ENCODE peak calls at places on chromosomes 11 and 22, in ten cellular contexts. One of them, this sample, is unnamed.

GRCh38 chr11:16933756-16934603 is 80.2 kb downstream of the PLEKHA7 start:
- DNase-seq in HepG2: no peak
- DNase-seq in esophagus muscularis mucosa: no peak
- DNase-seq in ovary: peak
- DNase-seq in A549: no peak
- DNase-seq in stomach: no peak
- DNase-seq in sigmoid colon: no peak
- DNase-seq in suprapubic skin: no peak
- DNase-seq in tibial nerve: no peak
- DNase-seq in GM12878: no peak
- DNase-seq in this sample: no peak

GRCh38 chr11:2930705-2931415 is 1.6 kb upstream of the PHLDA2 start:
- DNase-seq in stomach: peak
- DNase-seq in sigmoid colon: peak
- DNase-seq in ovary: no peak
- DNase-seq in tibial nerve: no peak
- DNase-seq in A549: peak
- DNase-seq in HepG2: peak
- DNase-seq in esophagus muscularis mucosa: no peak
- DNase-seq in GM12878: peak
- DNase-seq in suprapubic skin: peak
- DNase-seq in this sample: peak

GRCh38 chr11:104003491-104003890 is 32.9 kb upstream of the DDI1 start:
- DNase-seq in sigmoid colon: no peak
- DNase-seq in suprapubic skin: no peak
- DNase-seq in ovary: no peak
- DNase-seq in stomach: no peak
- DNase-seq in esophagus muscularis mucosa: no peak
- DNase-seq in tibial nerve: no peak
- DNase-seq in A549: no peak
- DNase-seq in GM12878: no peak
- DNase-seq in HepG2: no peak
- DNase-seq in this sample: no peak

GRCh38 chr11:126512251-126512650 is 156.8 kb downstream of the ST3GAL4 start:
- DNase-seq in tibial nerve: no peak
- DNase-seq in esophagus muscularis mucosa: no peak
- DNase-seq in stomach: no peak
- DNase-seq in ovary: no peak
- DNase-seq in sigmoid colon: peak
- DNase-seq in suprapubic skin: no peak
- DNase-seq in GM12878: no peak
- DNase-seq in A549: no peak
- DNase-seq in HepG2: no peak
- DNase-seq in this sample: no peak

GRCh38 chr11:126597041-126597440 is 241.6 kb downstream of the ST3GAL4 start:
- DNase-seq in esophagus muscularis mucosa: no peak
- DNase-seq in HepG2: no peak
- DNase-seq in sigmoid colon: no peak
- DNase-seq in tibial nerve: no peak
- DNase-seq in A549: no peak
- DNase-seq in stomach: no peak
- DNase-seq in ovary: no peak
- DNase-seq in GM12878: no peak
- DNase-seq in suprapubic skin: peak
- DNase-seq in this sample: peak

GRCh38 chr11:69157822-69158231 is 2.1 kb downstream of the SMIM38 start:
- DNase-seq in stomach: no peak
- DNase-seq in esophagus muscularis mucosa: no peak
- DNase-seq in A549: no peak
- DNase-seq in sigmoid colon: no peak
- DNase-seq in ovary: no peak
- DNase-seq in suprapubic skin: no peak
- DNase-seq in GM12878: no peak
- DNase-seq in HepG2: no peak
- DNase-seq in tibial nerve: no peak
- DNase-seq in this sample: no peak

GRCh38 chr22:35538801-35539321 is 1.8 kb upstream of the RASD2 start:
- DNase-seq in esophagus muscularis mucosa: no peak
- DNase-seq in GM12878: no peak
- DNase-seq in A549: peak
- DNase-seq in stomach: no peak
- DNase-seq in ovary: no peak
- DNase-seq in HepG2: no peak
- DNase-seq in suprapubic skin: no peak
- DNase-seq in tibial nerve: no peak
- DNase-seq in sigmoid colon: no peak
- DNase-seq in this sample: no peak

GRCh38 chr11:68150029-68150428 is 28.8 kb upstream of the CHKA start:
- DNase-seq in GM12878: no peak
- DNase-seq in tibial nerve: no peak
- DNase-seq in sigmoid colon: no peak
- DNase-seq in suprapubic skin: no peak
- DNase-seq in HepG2: peak
- DNase-seq in esophagus muscularis mucosa: no peak
- DNase-seq in A549: no peak
- DNase-seq in stomach: peak
- DNase-seq in ovary: peak
- DNase-seq in this sample: peak

GRCh38 chr11:68269414-68270081 is 2.2 kb downstream of the C11orf24 start:
- DNase-seq in A549: no peak
- DNase-seq in tibial nerve: peak
- DNase-seq in ovary: no peak
- DNase-seq in suprapubic skin: peak
- DNase-seq in stomach: no peak
- DNase-seq in GM12878: no peak
- DNase-seq in sigmoid colon: no peak
- DNase-seq in esophagus muscularis mucosa: no peak
- DNase-seq in HepG2: peak
- DNase-seq in this sample: no peak

GRCh38 chr11:80107415-80107814 is 666.6 kb upstream of the TENM4 start:
- DNase-seq in esophagus muscularis mucosa: no peak
- DNase-seq in sigmoid colon: no peak
- DNase-seq in stomach: no peak
- DNase-seq in GM12878: no peak
- DNase-seq in ovary: no peak
- DNase-seq in suprapubic skin: no peak
- DNase-seq in tibial nerve: no peak
- DNase-seq in A549: no peak
- DNase-seq in HepG2: no peak
- DNase-seq in this sample: no peak

GRCh38 chr11:80109031-80109430 is 668.2 kb upstream of the TENM4 start:
- DNase-seq in A549: no peak
- DNase-seq in stomach: no peak
- DNase-seq in sigmoid colon: no peak
- DNase-seq in HepG2: no peak
- DNase-seq in GM12878: no peak
- DNase-seq in esophagus muscularis mucosa: no peak
- DNase-seq in suprapubic skin: no peak
- DNase-seq in ovary: no peak
- DNase-seq in tibial nerve: no peak
- DNase-seq in this sample: no peak

GRCh38 chr11:80104196-80104595 is 663.4 kb upstream of the TENM4 start:
- DNase-seq in A549: no peak
- DNase-seq in stomach: no peak
- DNase-seq in suprapubic skin: no peak
- DNase-seq in tibial nerve: no peak
- DNase-seq in HepG2: no peak
- DNase-seq in GM12878: no peak
- DNase-seq in esophagus muscularis mucosa: no peak
- DNase-seq in sigmoid colon: no peak
- DNase-seq in ovary: no peak
- DNase-seq in this sample: no peak

GRCh38 chr11:80103149-80103859 is 662.5 kb upstream of the TENM4 start:
- DNase-seq in stomach: no peak
- DNase-seq in esophagus muscularis mucosa: no peak
- DNase-seq in ovary: no peak
- DNase-seq in GM12878: no peak
- DNase-seq in sigmoid colon: no peak
- DNase-seq in suprapubic skin: no peak
- DNase-seq in tibial nerve: no peak
- DNase-seq in A549: peak
- DNase-seq in HepG2: peak
- DNase-seq in this sample: no peak
- TF ChIP-seq EP300 in stomach: no peak
- TF ChIP-seq EP300 in esophagus muscularis mucosa: no peak
- TF ChIP-seq EP300 in ovary: no peak
- TF ChIP-seq EP300 in GM12878: no peak
- TF ChIP-seq EP300 in sigmoid colon: no peak
- TF ChIP-seq EP300 in suprapubic skin: no peak
- TF ChIP-seq EP300 in tibial nerve: no peak
- TF ChIP-seq EP300 in A549: no peak
- TF ChIP-seq EP300 in HepG2: no peak
- TF ChIP-seq EP300 in this sample: no peak

DNA sequence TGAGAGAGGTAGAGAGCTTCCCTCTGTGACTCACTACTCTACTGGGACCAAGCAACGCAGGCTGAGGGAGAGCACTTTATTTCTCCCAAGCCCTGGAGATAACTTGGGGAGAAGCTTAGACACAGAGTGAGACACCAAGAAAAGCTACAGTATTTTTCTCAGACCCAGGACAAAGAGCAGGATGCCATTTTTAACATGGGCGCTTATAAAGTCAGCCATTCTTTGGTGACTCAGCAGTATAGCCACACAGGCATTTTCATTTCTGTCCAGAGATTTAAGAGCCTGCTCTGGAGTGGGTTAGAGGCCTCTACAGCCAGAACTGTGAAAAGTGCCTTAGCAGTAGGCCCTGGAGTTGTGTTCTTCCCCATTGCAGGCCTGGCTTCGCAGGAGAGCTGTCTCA is 55.0 kb upstream of the GLYAT start:
- DNase-seq in HepG2: no peak
- DNase-seq in sigmoid colon: no peak
- DNase-seq in esophagus muscularis mucosa: no peak
- DNase-seq in GM12878: no peak
- DNase-seq in ovary: no peak
- DNase-seq in A549: no peak
- DNase-seq in tibial nerve: no peak
- DNase-seq in stomach: no peak
- DNase-seq in suprapubic skin: no peak
- DNase-seq in this sample: no peak
- TF ChIP-seq EP300 in HepG2: no peak
- TF ChIP-seq EP300 in sigmoid colon: no peak
- TF ChIP-seq EP300 in esophagus muscularis mucosa: no peak
- TF ChIP-seq EP300 in GM12878: no peak
- TF ChIP-seq EP300 in ovary: no peak
- TF ChIP-seq EP300 in A549: no peak
- TF ChIP-seq EP300 in tibial nerve: no peak
- TF ChIP-seq EP300 in stomach: no peak
- TF ChIP-seq EP300 in suprapubic skin: no peak
- TF ChIP-seq EP300 in this sample: no peak

GRCh38 chr11:118628031-118628430 is 20.6 kb downstream of the PHLDB1 start:
- DNase-seq in sigmoid colon: no peak
- DNase-seq in stomach: no peak
- DNase-seq in HepG2: no peak
- DNase-seq in GM12878: no peak
- DNase-seq in suprapubic skin: no peak
- DNase-seq in esophagus muscularis mucosa: no peak
- DNase-seq in tibial nerve: no peak
- DNase-seq in A549: no peak
- DNase-seq in ovary: no peak
- DNase-seq in this sample: no peak

GRCh38 chr11:118627566-118627965 is 20.2 kb downstream of the PHLDB1 start:
- DNase-seq in ovary: no peak
- DNase-seq in A549: no peak
- DNase-seq in HepG2: no peak
- DNase-seq in GM12878: no peak
- DNase-seq in sigmoid colon: no peak
- DNase-seq in tibial nerve: no peak
- DNase-seq in stomach: no peak
- DNase-seq in suprapubic skin: no peak
- DNase-seq in esophagus muscularis mucosa: no peak
- DNase-seq in this sample: no peak

GRCh38 chr11:118625036-118625690 is 17.7 kb downstream of the PHLDB1 start:
- DNase-seq in GM12878: no peak
- DNase-seq in sigmoid colon: no peak
- DNase-seq in tibial nerve: no peak
- DNase-seq in esophagus muscularis mucosa: no peak
- DNase-seq in suprapubic skin: no peak
- DNase-seq in HepG2: no peak
- DNase-seq in A549: no peak
- DNase-seq in ovary: no peak
- DNase-seq in stomach: peak
- DNase-seq in this sample: no peak

GRCh38 chr11:118628432-118628831 is 21.0 kb downstream of the PHLDB1 start:
- DNase-seq in esophagus muscularis mucosa: no peak
- DNase-seq in ovary: no peak
- DNase-seq in HepG2: no peak
- DNase-seq in A549: no peak
- DNase-seq in sigmoid colon: no peak
- DNase-seq in suprapubic skin: no peak
- DNase-seq in GM12878: no peak
- DNase-seq in stomach: no peak
- DNase-seq in tibial nerve: no peak
- DNase-seq in this sample: peak

GRCh38 chr11:118625976-118626375 is 18.6 kb downstream of the PHLDB1 start:
- DNase-seq in tibial nerve: no peak
- DNase-seq in sigmoid colon: no peak
- DNase-seq in A549: no peak
- DNase-seq in ovary: no peak
- DNase-seq in GM12878: no peak
- DNase-seq in esophagus muscularis mucosa: no peak
- DNase-seq in stomach: no peak
- DNase-seq in suprapubic skin: no peak
- DNase-seq in HepG2: no peak
- DNase-seq in this sample: no peak
- TF ChIP-seq EP300 in tibial nerve: no peak
- TF ChIP-seq EP300 in sigmoid colon: no peak
- TF ChIP-seq EP300 in A549: no peak
- TF ChIP-seq EP300 in ovary: no peak
- TF ChIP-seq EP300 in GM12878: no peak
- TF ChIP-seq EP300 in esophagus muscularis mucosa: no peak
- TF ChIP-seq EP300 in stomach: no peak
- TF ChIP-seq EP300 in suprapubic skin: no peak
- TF ChIP-seq EP300 in HepG2: no peak
- TF ChIP-seq EP300 in this sample: no peak

DNA sequence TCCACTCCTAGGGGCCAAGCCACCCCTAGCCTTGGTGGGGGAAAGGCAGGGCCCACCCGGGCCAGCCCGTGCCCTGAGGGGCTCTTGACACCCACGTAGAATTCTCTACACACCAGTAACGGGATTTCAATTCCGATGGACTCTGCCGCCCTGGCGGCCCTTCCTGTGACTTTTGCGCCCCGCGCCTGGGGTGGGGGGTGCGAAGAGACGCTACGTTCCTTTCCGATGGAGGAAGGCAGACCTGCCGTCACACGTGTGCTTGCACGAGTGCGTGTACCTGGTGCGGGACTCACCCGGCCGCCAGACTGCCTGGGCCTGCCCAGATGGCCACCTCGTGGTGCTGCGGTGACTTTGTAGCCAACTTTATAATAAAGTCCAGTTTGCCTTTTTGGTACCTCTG is 5.5 kb downstream of the NPAS4 start:
- DNase-seq in stomach: no peak
- DNase-seq in HepG2: no peak
- DNase-seq in ovary: no peak
- DNase-seq in tibial nerve: no peak
- DNase-seq in esophagus muscularis mucosa: no peak
- DNase-seq in suprapubic skin: no peak
- DNase-seq in sigmoid colon: no peak
- DNase-seq in GM12878: no peak
- DNase-seq in A549: no peak
- DNase-seq in this sample: peak
- TF ChIP-seq EP300 in stomach: no peak
- TF ChIP-seq EP300 in HepG2: no peak
- TF ChIP-seq EP300 in ovary: no peak
- TF ChIP-seq EP300 in tibial nerve: no peak
- TF ChIP-seq EP300 in esophagus muscularis mucosa: no peak
- TF ChIP-seq EP300 in suprapubic skin: no peak
- TF ChIP-seq EP300 in sigmoid colon: no peak
- TF ChIP-seq EP300 in GM12878: no peak
- TF ChIP-seq EP300 in A549: no peak
- TF ChIP-seq EP300 in this sample: no peak

GRCh38 chr22:49238181-49239141 is 589.2 kb downstream of the BRD1 start:
- DNase-seq in ovary: no peak
- DNase-seq in A549: no peak
- DNase-seq in stomach: no peak
- DNase-seq in GM12878: no peak
- DNase-seq in esophagus muscularis mucosa: peak
- DNase-seq in suprapubic skin: peak
- DNase-seq in tibial nerve: no peak
- DNase-seq in HepG2: no peak
- DNase-seq in sigmoid colon: no peak
- DNase-seq in this sample: no peak
- TF ChIP-seq EP300 in ovary: no peak
- TF ChIP-seq EP300 in A549: no peak
- TF ChIP-seq EP300 in stomach: no peak
- TF ChIP-seq EP300 in GM12878: no peak
- TF ChIP-seq EP300 in esophagus muscularis mucosa: no peak
- TF ChIP-seq EP300 in suprapubic skin: no peak
- TF ChIP-seq EP300 in tibial nerve: no peak
- TF ChIP-seq EP300 in HepG2: no peak
- TF ChIP-seq EP300 in sigmoid colon: no peak
- TF ChIP-seq EP300 in this sample: no peak